ENCODE peak calls at places on chromosomes 13 and 19, in seven cellular contexts. B, K, J, F, H, Z and Y are unnamed samples.

GRCh38 chr19:38044267-38045111 is 137.5 kb downstream of the SIPA1L3 start:
- DNase-seq in B (peak), K (no peak), J (peak), F (peak), H (no peak), Z (no peak), Y (no peak)

GRCh38 chr13:87234981-87235380 is 436.2 kb upstream of the SLITRK5 start:
- DNase-seq in B (peak), K (no peak), J (peak), F (no peak), H (no peak), Z (no peak), Y (no peak)

GRCh38 chr13:74074723-74075122 is 59.5 kb downstream of the KLF12 start:
- DNase-seq in B (peak), K (no peak), J (peak), F (peak), H (no peak), Z (no peak), Y (no peak)

GRCh38 chr19:6772028-6772865 is at the start of gene VAV1:
- DNase-seq in B (no peak), K (peak), J (no peak), F (no peak), H (no peak), Z (no peak), Y (no peak)

GRCh38 chr13:114142640-114143490 is 10.4 kb upstream of the RASA3 start:
- DNase-seq in B (peak), K (no peak), J (peak), F (no peak), H (peak), Z (no peak), Y (no peak)

GRCh38 chr13:60019119-60019993 is 144.4 kb downstream of the DIAPH3 start:
- DNase-seq in B (peak), K (no peak), J (peak), F (no peak), H (no peak), Z (no peak), Y (no peak)

GRCh38 chr13:111048387-111048786 is 66.7 kb upstream of the ARHGEF7 start:
- DNase-seq in B (no peak), K (no peak), J (no peak), F (no peak), H (no peak), Z (no peak), Y (no peak)

GRCh38 chr13:49995535-49996165 is 1.2 kb upstream of the TRIM13 start:
- DNase-seq in B (peak), K (no peak), J (no peak), F (peak), H (no peak), Z (no peak), Y (no peak)

GRCh38 chr13:76266566-76266965 is 619.6 kb downstream of the KCTD12 start:
- DNase-seq in B (no peak), K (no peak), J (no peak), F (no peak), H (no peak), Z (no peak), Y (no peak)

GRCh38 chr19:11964496-11964857 is 363 bp upstream of the ZNF763 start:
- DNase-seq in B (no peak), K (no peak), J (no peak), F (no peak), H (no peak), Z (no peak), Y (no peak)

GRCh38 chr19:49557641-49558325 is 22.6 kb downstream of the NOSIP start:
- DNase-seq in B (no peak), K (no peak), J (no peak), F (no peak), H (no peak), Z (no peak), Y (no peak)

GRCh38 chr19:6359942-6360341 is 1.4 kb upstream of the CLPP start:
- DNase-seq in B (no peak), K (no peak), J (no peak), F (no peak), H (no peak), Z (no peak), Y (no peak)

GRCh38 chr19:39098365-39099269 is 14.4 kb downstream of the ACP7 start:
- DNase-seq in B (no peak), K (no peak), J (no peak), F (no peak), H (peak), Z (no peak), Y (no peak)

GRCh38 chr13:24173775-24174174 is 13.3 kb downstream of the SPATA13 start:
- DNase-seq in B (no peak), K (no peak), J (no peak), F (no peak), H (no peak), Z (no peak), Y (no peak)

GRCh38 chr19:47190167-47190727 is 40.8 kb downstream of the BBC3 start:
- DNase-seq in B (peak), K (no peak), J (peak), F (no peak), H (no peak), Z (no peak), Y (no peak)

GRCh38 chr13:71968025-71968424 is 101.0 kb upstream of the DACH1 start:
- DNase-seq in B (no peak), K (peak), J (no peak), F (peak), H (no peak), Z (no peak), Y (peak)

GRCh38 chr13:71962126-71962525 is 95.1 kb upstream of the DACH1 start:
- DNase-seq in B (no peak), K (no peak), J (no peak), F (no peak), H (no peak), Z (no peak), Y (no peak)

GRCh38 chr13:71962735-71963134 is 95.7 kb upstream of the DACH1 start:
- DNase-seq in B (no peak), K (no peak), J (no peak), F (no peak), H (no peak), Z (no peak), Y (no peak)

GRCh38 chr13:71964491-71965108 is 97.6 kb upstream of the DACH1 start:
- DNase-seq in B (peak), K (no peak), J (no peak), F (no peak), H (no peak), Z (no peak), Y (no peak)
- H3K4ac ChIP-seq in B (no peak), K (no peak), J (no peak), F (no peak), H (no peak), Z (no peak), Y (no peak)

GRCh38 chr19:34226036-34226435 is 28.3 kb upstream of the GARRE1 start:
- DNase-seq in B (no peak), K (no peak), J (no peak), F (no peak), H (no peak), Z (no peak), Y (no peak)

GRCh38 chr19:34229721-34230120 is 24.6 kb upstream of the GARRE1 start:
- DNase-seq in B (no peak), K (no peak), J (no peak), F (no peak), H (no peak), Z (no peak), Y (no peak)

GRCh38 chr19:34230833-34231232 is 23.5 kb upstream of the GARRE1 start:
- DNase-seq in B (no peak), K (no peak), J (no peak), F (no peak), H (no peak), Z (no peak), Y (no peak)

GRCh38 chr19:34228762-34229161 is 25.6 kb upstream of the GARRE1 start:
- DNase-seq in B (no peak), K (no peak), J (no peak), F (no peak), H (no peak), Z (no peak), Y (no peak)

GRCh38 chr19:34228347-34228746 is 26.0 kb upstream of the GARRE1 start:
- DNase-seq in B (no peak), K (no peak), J (peak), F (no peak), H (no peak), Z (no peak), Y (no peak)
- H3K4ac ChIP-seq in B (no peak), K (no peak), J (no peak), F (no peak), H (no peak), Z (no peak), Y (no peak)

GRCh38 chr13:112977091-112977490 is 8.1 kb downstream of the MCF2L start:
- DNase-seq in B (no peak), K (no peak), J (no peak), F (no peak), H (no peak), Z (no peak), Y (no peak)
- H3K4ac ChIP-seq in B (no peak), K (no peak), J (no peak), F (no peak), H (no peak), Z (no peak), Y (no peak)

GRCh38 chr19:29702161-29702957 is 12.7 kb downstream of the C19orf12 start:
- DNase-seq in B (no peak), K (no peak), J (no peak), F (no peak), H (no peak), Z (peak), Y (no peak)
- H3K4ac ChIP-seq in B (no peak), K (no peak), J (no peak), F (no peak), H (no peak), Z (no peak), Y (peak)

GRCh38 chr19:17322854-17323253 is 11.8 kb downstream of the ANO8 start:
- DNase-seq in B (no peak), K (no peak), J (no peak), F (no peak), H (no peak), Z (no peak), Y (no peak)
- H3K4ac ChIP-seq in B (no peak), K (no peak), J (no peak), F (no peak), H (no peak), Z (no peak), Y (no peak)